ENCODE peak calls at places on chromosomes 2 and 18, in five cellular contexts. Z is GM23248, H is PC-9, M is SK-N-SH, W is PC-3. V is an unnamed sample. For H3K9me2 and H3K36me3, the result is how much of the 10 kb centered on the place peaks cover.

GRCh38 chr18:14976736-14977430 is 228.9 kb downstream of the ANKRD30B start:
- DNase-seq in H (peak), W (peak), M (no peak), Z (peak), V (no peak)

GRCh38 chr18:3584897-3585460 is 135.0 kb downstream of the TGIF1 start:
- DNase-seq in W (peak), Z (no peak), M (no peak), H (peak), V (peak)

GRCh38 chr2:224146356-224147160 is 107.5 kb upstream of the SERPINE2 start:
- DNase-seq in Z (no peak), W (peak), H (no peak), M (no peak), V (no peak)

GRCh38 chr2:174051741-174052638 is 86.8 kb upstream of the SP3 start:
- DNase-seq in W (peak), M (peak), H (peak), Z (peak), V (no peak)

GRCh38 chr2:174702541-174702940 is 61.7 kb downstream of the CHRNA1 start:
- DNase-seq in M (no peak), H (no peak), Z (no peak), W (no peak), V (no peak)

GRCh38 chr2:20697322-20697934 is 30.5 kb downstream of the GDF7 start:
- DNase-seq in M (no peak), H (no peak), W (no peak), Z (no peak), V (no peak)

GRCh38 chr2:229835601-229836283 is 86.1 kb downstream of the TRIP12 start:
- DNase-seq in M (no peak), Z (peak), H (no peak), W (peak), V (no peak)

GRCh38 chr18:63834471-63835113 is 52.9 kb upstream of the SERPINB2 start:
- DNase-seq in W (peak), H (no peak), Z (peak), M (no peak), V (no peak)

GRCh38 chr2:100935372-100935752 is 66.7 kb upstream of the RPL31 start:
- DNase-seq in H (no peak), M (no peak), W (no peak), Z (peak), V (no peak)

GRCh38 chr2:48479923-48480322 is 50.0 kb upstream of the STON1 start:
- DNase-seq in H (no peak), M (no peak), W (no peak), Z (no peak), V (no peak)

GRCh38 chr18:1094408-1094807 is 189.7 kb downstream of the ADCYAP1 start:
- DNase-seq in M (no peak), H (no peak), Z (peak), W (peak), V (no peak)

GRCh38 chr2:38443021-38443541 is 66.0 kb upstream of the ATL2 start:
- DNase-seq in Z (peak), M (no peak), W (no peak), H (peak), V (no peak)

GRCh38 chr18:44887227-44887631 is 206.5 kb downstream of the SETBP1 start:
- DNase-seq in M (no peak), W (no peak), H (peak), Z (peak), V (no peak)

GRCh38 chr2:27860111-27860510 is 30.1 kb downstream of the RBKS start:
- DNase-seq in M (no peak), H (peak), W (peak), Z (peak), V (no peak)

GRCh38 chr2:42804338-42804737 is 12.0 kb upstream of the HAAO start:
- DNase-seq in W (no peak), H (no peak), Z (peak), M (no peak), V (no peak)

GRCh38 chr2:230043461-230043860 is 25.3 kb downstream of the SLC16A14 start:
- DNase-seq in M (no peak), Z (no peak), W (no peak), H (no peak), V (no peak)

GRCh38 chr2:98854675-98855074 is 81.3 kb downstream of the CRACDL start:
- DNase-seq in M (no peak), H (peak), W (no peak), Z (no peak), V (no peak)

GRCh38 chr18:27564066-27564465 is 379.0 kb upstream of the CHST9 start:
- DNase-seq in M (no peak), Z (no peak), H (no peak), W (no peak), V (no peak)

GRCh38 chr18:11839556-11839955 is 11.7 kb upstream of the CHMP1B start:
- DNase-seq in W (no peak), H (no peak), M (no peak), Z (no peak), V (no peak)

GRCh38 chr2:186588940-186589732 is 720 bp upstream of the ITGAV start:
- DNase-seq in M (peak), W (no peak), Z (peak), H (no peak), V (no peak)

GRCh38 chr2:210460863-210461227 is 15.7 kb downstream of the LANCL1 start:
- DNase-seq in M (no peak), H (no peak), W (no peak), Z (no peak), V (no peak)

DNA sequence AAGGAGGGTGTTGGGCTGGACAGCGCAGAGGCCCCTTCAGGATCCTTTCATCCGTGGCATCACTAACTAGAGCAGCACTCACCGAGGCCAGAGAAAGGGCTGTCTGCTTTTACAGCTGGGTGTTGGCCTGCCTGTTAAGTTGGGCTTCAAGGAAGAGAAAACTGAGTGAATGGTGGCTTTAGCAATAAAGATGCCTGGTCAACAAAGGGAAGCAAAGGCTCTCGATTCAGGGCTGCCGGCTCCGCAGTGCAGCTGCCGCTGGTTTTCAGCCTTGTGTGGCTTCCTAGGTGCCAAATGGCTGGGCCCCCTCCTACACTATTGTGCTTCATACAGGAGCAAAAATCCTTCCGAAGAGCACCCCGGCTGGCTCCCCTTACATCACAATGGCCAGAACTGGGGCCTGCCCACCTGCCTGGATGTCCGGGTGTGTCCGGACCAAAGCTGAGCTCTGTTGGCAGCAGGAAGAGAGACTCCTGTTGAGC is 61.0 kb upstream of the GPR45 start:
- DNase-seq in Z (no peak), M (no peak), W (no peak), H (no peak), V (no peak)
- H3K9me2 ChIP-seq in Z (under half), M (under half), W (under half), H (under half), V (under half)

GRCh38 chr2:11812466-11813100 is 66.2 kb downstream of the LPIN1 start:
- DNase-seq in W (no peak), Z (no peak), H (no peak), M (no peak), V (no peak)

GRCh38 chr2:11809586-11810236 is 63.3 kb downstream of the LPIN1 start:
- DNase-seq in M (no peak), H (no peak), W (no peak), Z (no peak), V (no peak)

GRCh38 chr2:11813951-11814350 is 67.5 kb downstream of the LPIN1 start:
- DNase-seq in Z (no peak), W (no peak), M (no peak), H (no peak), V (no peak)

GRCh38 chr2:11810237-11810977 is 64.0 kb downstream of the LPIN1 start:
- DNase-seq in M (no peak), H (no peak), Z (no peak), W (no peak), V (no peak)

GRCh38 chr2:11811036-11811654 is 64.7 kb downstream of the LPIN1 start:
- DNase-seq in M (no peak), H (no peak), W (no peak), Z (peak), V (no peak)
- H3K36me3 ChIP-seq in M (under half), H (under half), W (under half), Z (under half), V (under half)

GRCh38 chr2:177328056-177328455 is 63.5 kb upstream of the NFE2L2 start:
- DNase-seq in M (no peak), W (no peak), H (peak), Z (no peak), V (no peak)
- H3K4me2 ChIP-seq in M (no peak), W (no peak), H (peak), Z (no peak), V (no peak)

DNA sequence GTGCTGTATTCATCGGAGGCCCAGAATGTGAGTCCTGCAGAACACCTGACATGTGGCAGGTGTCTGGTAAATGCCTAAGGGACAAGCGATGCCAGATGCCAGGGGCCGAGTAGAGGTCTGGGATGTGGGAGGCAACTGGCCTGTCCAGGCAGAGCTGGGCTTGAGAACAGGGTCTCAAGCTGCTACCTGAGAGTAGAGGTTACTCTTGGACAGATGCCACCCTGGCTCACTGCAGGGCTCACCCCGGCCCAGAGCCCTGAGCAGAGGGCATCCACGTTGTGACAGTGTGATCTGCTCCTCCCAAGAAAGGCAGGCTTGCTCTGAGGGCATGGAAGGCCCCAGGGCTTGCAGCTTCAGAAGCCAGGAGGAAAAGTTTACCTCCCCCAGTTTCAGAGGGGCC is 692.0 kb upstream of the ID2 start:
- DNase-seq in H (no peak), W (no peak), M (no peak), Z (no peak), V (no peak)
- H3K9me2 ChIP-seq in H (under half), W (under half), M (under half), Z (under half), V (under half)

V was measured in OCI-LY7.